ENCODE peak calls at places on chromosomes 5 and 9, in four cellular contexts. F is heart right ventricle, Q is transverse colon, N is SK-N-SH. L is an unnamed sample.

GRCh38 chr5:69217154-69217731 is 17.4 kb upstream of the CDK7 start:
- DNase-seq in F (no peak), Q (peak), N (peak), L (no peak)

GRCh38 chr9:16712800-16713199 is 157.7 kb downstream of the BNC2 start:
- DNase-seq in F (no peak), Q (no peak), N (no peak), L (no peak)

GRCh38 chr5:36373527-36374086 is 71.9 kb upstream of the RANBP3L start:
- DNase-seq in F (peak), Q (peak), N (no peak), L (no peak)

GRCh38 chr5:119435436-119436132 is 16.7 kb upstream of the HSD17B4 start:
- DNase-seq in F (peak), Q (peak), N (no peak), L (peak)

GRCh38 chr9:123778232-123778902 is 151.6 kb downstream of the DENND1A start:
- DNase-seq in F (no peak), Q (no peak), N (no peak), L (no peak)

GRCh38 chr9:14956162-14956561 is 45.9 kb upstream of the FREM1 start:
- DNase-seq in F (no peak), Q (no peak), N (peak), L (no peak)

GRCh38 chr5:134957920-134958608 is 9.6 kb upstream of the CATSPER3 start:
- DNase-seq in F (no peak), Q (no peak), N (no peak), L (no peak)

GRCh38 chr5:97167435-97167834 is 15.6 kb downstream of the RIOK2 start:
- DNase-seq in F (no peak), Q (no peak), N (no peak), L (no peak)

GRCh38 chr9:80509358-80509757 is 937.6 kb downstream of the TLE4 start:
- DNase-seq in F (no peak), Q (no peak), N (no peak), L (no peak)

GRCh38 chr5:79552984-79553383 is 39.0 kb upstream of the HOMER1 start:
- DNase-seq in F (no peak), Q (no peak), N (peak), L (no peak)

GRCh38 chr9:93315118-93315517 is 131.2 kb downstream of the WNK2 start:
- DNase-seq in F (no peak), Q (no peak), N (no peak), L (no peak)

GRCh38 chr9:135554718-135555117 is 6.8 kb upstream of the PAEP start:
- DNase-seq in F (no peak), Q (no peak), N (no peak), L (no peak)

GRCh38 chr5:168552146-168552545 is 23.0 kb downstream of the FBLL1 start:
- DNase-seq in F (no peak), Q (no peak), N (no peak), L (no peak)

GRCh38 chr5:78504726-78505431 is 143.7 kb downstream of the LHFPL2 start:
- DNase-seq in F (peak), Q (peak), N (peak), L (peak)

GRCh38 chr5:10975915-10976314 is 214.9 kb upstream of the DAP start:
- DNase-seq in F (no peak), Q (no peak), N (no peak), L (no peak)

GRCh38 chr9:109499631-109500120 is 1.6 kb upstream of the PTPN3 start:
- DNase-seq in F (peak), Q (peak), N (peak), L (peak)

GRCh38 chr5:10424124-10424731 is 17.5 kb upstream of the ROPN1L start:
- DNase-seq in F (no peak), Q (no peak), N (peak), L (no peak)

GRCh38 chr5:25119654-25120053 is 474.9 kb upstream of the CDH10 start:
- DNase-seq in F (no peak), Q (no peak), N (peak), L (no peak)

GRCh38 chr9:131395027-131395744 is 1.3 kb downstream of the PRRC2B start:
- DNase-seq in F (peak), Q (peak), N (no peak), L (peak)

GRCh38 chr5:132364319-132364718 is 5.2 kb upstream of the SLC22A5 start:
- DNase-seq in F (no peak), Q (no peak), N (no peak), L (no peak)

GRCh38 chr5:168346417-168346816 is 55.0 kb downstream of the WWC1 start:
- DNase-seq in F (no peak), Q (peak), N (no peak), L (no peak)

GRCh38 chr9:1871486-1872181 is 143.5 kb upstream of the SMARCA2 start:
- DNase-seq in F (no peak), Q (no peak), N (no peak), L (no peak)

GRCh38 chr5:145835839-145836222 is 689 bp upstream of the PRELID2 start:
- DNase-seq in F (no peak), Q (peak), N (peak), L (peak)

GRCh38 chr5:142601432-142601831 is 84.5 kb downstream of the FGF1 start:
- DNase-seq in F (no peak), Q (no peak), N (no peak), L (no peak)

GRCh38 chr5:173869316-173869715 is 18.8 kb upstream of the CPEB4 start:
- DNase-seq in F (no peak), Q (no peak), N (no peak), L (no peak)

GRCh38 chr9:113223963-113224362 is 2.6 kb downstream of the SLC31A1 start:
- DNase-seq in F (no peak), Q (no peak), N (no peak), L (no peak)

GRCh38 chr9:95266649-95267048 is 50.9 kb downstream of the FANCC start:
- DNase-seq in F (no peak), Q (no peak), N (no peak), L (no peak)

GRCh38 chr5:152560508-152561137 is 155.5 kb upstream of the NMUR2 start:
- DNase-seq in F (peak), Q (peak), N (peak), L (peak)

GRCh38 chr5:58871648-58872242 is 288.9 kb downstream of the RAB3C start:
- DNase-seq in F (no peak), Q (no peak), N (peak), L (no peak)

GRCh38 chr5:140345919-140346347 is 470 bp downstream of the HBEGF start:
- DNase-seq in F (peak), Q (peak), N (peak), L (peak)

GRCh38 chr5:178462846-178463245 is 127.3 kb downstream of the COL23A1 start:
- DNase-seq in F (no peak), Q (no peak), N (no peak), L (no peak)

GRCh38 chr9:117825609-117826347 is 121.6 kb downstream of the TLR4 start:
- DNase-seq in F (no peak), Q (no peak), N (no peak), L (peak)

GRCh38 chr5:13994606-13995336 is 50.3 kb upstream of the DNAH5 start:
- DNase-seq in F (no peak), Q (no peak), N (no peak), L (no peak)
- H3K4me3 ChIP-seq in F (no peak), Q (no peak), N (no peak), L (no peak)

GRCh38 chr5:68071731-68072130 is 143.8 kb upstream of the PIK3R1 start:
- DNase-seq in F (no peak), Q (no peak), N (no peak), L (no peak)
- TF ChIP-seq CTCF in F (no peak), Q (no peak), N (no peak), L (no peak)

DNA sequence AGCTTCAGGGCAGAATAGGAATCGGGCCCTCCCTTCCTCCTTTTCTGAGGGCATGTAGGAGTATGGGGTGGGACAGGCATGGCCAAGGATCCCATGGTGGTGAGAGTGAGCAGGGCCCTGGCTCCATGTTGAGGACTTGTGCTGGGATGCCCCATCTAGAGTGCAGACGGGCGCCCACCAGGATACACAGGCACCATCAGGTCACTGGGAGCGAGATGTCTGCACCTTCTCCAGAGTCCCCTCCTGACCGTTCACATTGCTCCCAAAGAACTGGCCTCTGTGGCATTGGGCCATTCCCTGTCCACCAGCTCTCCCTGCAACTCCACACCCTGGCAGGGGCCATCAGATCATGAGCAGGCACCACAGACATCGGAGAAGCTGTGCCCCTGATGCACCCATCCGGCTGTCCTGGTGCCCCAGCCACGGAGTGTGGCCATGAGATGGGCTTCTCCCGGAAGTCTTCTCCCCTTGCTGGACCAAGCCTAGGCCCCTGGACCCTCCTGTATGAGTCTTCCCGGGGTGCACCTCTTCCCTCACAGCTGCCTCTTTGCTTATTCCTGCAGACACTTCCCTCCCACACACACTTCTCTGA is 195.0 kb downstream of the IRX2 start:
- DNase-seq in F (no peak), Q (no peak), N (no peak), L (no peak)
- H3K4me3 ChIP-seq in F (no peak), Q (no peak), N (no peak), L (no peak)

GRCh38 chr9:137297060-137297664 is 4.9 kb downstream of the NRARP start:
- DNase-seq in F (no peak), Q (peak), N (no peak), L (peak)
- TF ChIP-seq CTCF in F (no peak), Q (no peak), N (no peak), L (no peak)

GRCh38 chr5:76874088-76874581 is 24.3 kb downstream of the S100Z start:
- DNase-seq in F (no peak), Q (no peak), N (no peak), L (no peak)
- H3K4me3 ChIP-seq in F (no peak), Q (no peak), N (no peak), L (no peak)

DNA sequence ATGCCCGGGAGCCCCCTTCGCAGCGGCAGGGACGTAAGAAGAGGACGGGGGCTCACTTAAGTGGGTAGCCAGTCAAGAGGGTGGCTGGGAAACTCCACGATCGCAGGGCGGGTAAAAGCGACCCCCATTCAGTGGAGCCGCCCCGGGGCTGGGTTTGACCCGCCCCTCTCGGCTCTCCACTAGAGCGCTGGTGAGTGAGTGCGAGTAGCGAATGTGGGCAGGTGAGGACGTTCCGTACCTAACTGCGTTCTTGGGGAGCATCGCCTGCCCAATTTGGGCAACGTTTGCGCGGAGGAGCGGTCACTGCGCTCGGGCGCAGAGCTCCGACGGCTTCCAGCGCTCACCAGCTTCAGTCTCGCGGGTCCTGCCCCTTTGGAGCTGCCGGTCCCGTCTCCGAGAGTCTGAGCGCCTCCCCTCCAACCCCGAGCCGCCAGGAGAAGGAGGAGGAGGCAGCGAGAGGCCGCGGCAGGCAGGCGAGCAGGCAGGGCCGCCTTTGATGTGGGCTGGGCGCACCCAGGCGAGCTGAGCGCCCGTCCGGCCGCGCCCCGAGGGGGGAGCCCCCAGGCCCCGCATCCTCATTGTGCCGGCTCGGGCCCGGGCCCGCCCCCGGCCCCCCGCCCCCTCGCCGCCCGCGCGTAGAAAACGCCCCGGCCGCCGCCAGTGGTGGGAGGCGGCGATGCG is at the start of gene FGF18:
- DNase-seq in F (peak), Q (peak), N (peak), L (peak)
- TF ChIP-seq CTCF in F (no peak), Q (peak), N (no peak), L (no peak)

GRCh38 chr9:121286973-121287721 is 19.2 kb downstream of the GSN start:
- DNase-seq in F (peak), Q (peak), N (no peak), L (peak)
- H3K4me3 ChIP-seq in F (peak), Q (no peak), N (no peak), L (no peak)

DNA sequence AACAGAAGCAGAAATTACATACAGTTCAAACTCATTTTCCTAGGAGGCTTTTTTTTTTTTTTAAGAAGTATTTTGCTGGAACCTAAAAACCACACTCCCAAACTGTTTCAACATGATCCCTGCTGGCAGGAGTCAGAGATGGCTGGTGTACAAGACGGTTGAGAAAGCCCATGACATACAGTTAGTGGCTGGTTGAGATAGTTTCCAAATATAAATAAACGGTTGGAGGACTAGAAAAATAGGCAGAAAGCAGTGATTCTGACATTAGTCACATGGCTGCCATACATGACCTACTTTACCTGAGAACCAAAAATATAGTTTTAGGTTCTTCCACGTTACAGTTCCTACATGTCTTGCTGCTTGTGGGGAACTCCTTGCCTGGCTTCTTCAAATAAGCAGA is 31.7 kb upstream of the BASP1 start:
- DNase-seq in F (no peak), Q (peak), N (no peak), L (no peak)
- TF ChIP-seq CTCF in F (no peak), Q (no peak), N (no peak), L (no peak)